ENCODE peak calls at places on chromosomes 11 and 22, in five cellular contexts. One of them, this sample, is unnamed.

GRCh38 chr11:32161293-32161692 is 70.4 kb downstream of the RCN1 start:
- DNase-seq in glutamatergic neuron: no peak
- DNase-seq in WTC11: no peak
- DNase-seq in thoracic aorta: no peak
- DNase-seq in Peyer's patch: no peak
- DNase-seq in this sample: no peak

GRCh38 chr11:119340335-119341221 is at the start of gene C1QTNF5:
- DNase-seq in glutamatergic neuron: no peak
- DNase-seq in Peyer's patch: peak
- DNase-seq in WTC11: peak
- DNase-seq in thoracic aorta: no peak
- DNase-seq in this sample: no peak

GRCh38 chr11:30062103-30062502 is 45.3 kb upstream of the KCNA4 start:
- DNase-seq in glutamatergic neuron: no peak
- DNase-seq in thoracic aorta: no peak
- DNase-seq in WTC11: no peak
- DNase-seq in Peyer's patch: no peak
- DNase-seq in this sample: no peak

GRCh38 chr11:131118247-131118646 is 202.0 kb upstream of the SNX19 start:
- DNase-seq in Peyer's patch: no peak
- DNase-seq in thoracic aorta: no peak
- DNase-seq in WTC11: no peak
- DNase-seq in glutamatergic neuron: no peak
- DNase-seq in this sample: no peak

GRCh38 chr11:26842883-26843282 is 121.0 kb upstream of the SLC5A12 start:
- DNase-seq in Peyer's patch: no peak
- DNase-seq in WTC11: no peak
- DNase-seq in glutamatergic neuron: no peak
- DNase-seq in thoracic aorta: no peak
- DNase-seq in this sample: no peak

GRCh38 chr11:2089536-2090165 is 49.5 kb downstream of the IGF2 start:
- DNase-seq in WTC11: peak
- DNase-seq in thoracic aorta: no peak
- DNase-seq in Peyer's patch: peak
- DNase-seq in glutamatergic neuron: no peak
- DNase-seq in this sample: no peak

GRCh38 chr11:131649861-131650260 is 279.4 kb downstream of the NTM start:
- DNase-seq in glutamatergic neuron: no peak
- DNase-seq in thoracic aorta: no peak
- DNase-seq in WTC11: no peak
- DNase-seq in Peyer's patch: no peak
- DNase-seq in this sample: no peak

GRCh38 chr11:76629133-76629852 is 41.3 kb downstream of the LRRC32 start:
- DNase-seq in glutamatergic neuron: no peak
- DNase-seq in WTC11: no peak
- DNase-seq in Peyer's patch: peak
- DNase-seq in thoracic aorta: no peak
- DNase-seq in this sample: no peak

GRCh38 chr11:94629741-94630140 is 62.6 kb downstream of the PIWIL4 start:
- DNase-seq in WTC11: no peak
- DNase-seq in thoracic aorta: no peak
- DNase-seq in glutamatergic neuron: no peak
- DNase-seq in Peyer's patch: no peak
- DNase-seq in this sample: no peak

GRCh38 chr11:14041565-14041964 is 79.0 kb downstream of the SPON1 start:
- DNase-seq in Peyer's patch: no peak
- DNase-seq in thoracic aorta: no peak
- DNase-seq in glutamatergic neuron: no peak
- DNase-seq in WTC11: no peak
- DNase-seq in this sample: no peak

GRCh38 chr22:29308791-29309262 is 2.4 kb downstream of the GAS2L1 start:
- DNase-seq in Peyer's patch: peak
- DNase-seq in thoracic aorta: no peak
- DNase-seq in WTC11: no peak
- DNase-seq in glutamatergic neuron: no peak
- DNase-seq in this sample: no peak

GRCh38 chr22:27965547-27965946 is 46.5 kb upstream of the PITPNB start:
- DNase-seq in WTC11: no peak
- DNase-seq in thoracic aorta: no peak
- DNase-seq in glutamatergic neuron: no peak
- DNase-seq in Peyer's patch: no peak
- DNase-seq in this sample: no peak

GRCh38 chr11:129911298-129911697 is 15.9 kb upstream of the NFRKB start:
- DNase-seq in Peyer's patch: no peak
- DNase-seq in thoracic aorta: no peak
- DNase-seq in WTC11: no peak
- DNase-seq in glutamatergic neuron: no peak
- DNase-seq in this sample: no peak

GRCh38 chr22:31244044-31244942 is 32.2 kb downstream of the LIMK2 start:
- DNase-seq in Peyer's patch: no peak
- DNase-seq in thoracic aorta: no peak
- DNase-seq in WTC11: peak
- DNase-seq in glutamatergic neuron: no peak
- DNase-seq in this sample: peak

GRCh38 chr11:116892374-116892773 is 55.0 kb upstream of the APOA1 start:
- DNase-seq in glutamatergic neuron: no peak
- DNase-seq in Peyer's patch: no peak
- DNase-seq in thoracic aorta: no peak
- DNase-seq in WTC11: no peak
- DNase-seq in this sample: no peak

GRCh38 chr11:118401880-118402590 is 629 bp downstream of the ATP5MG start:
- DNase-seq in glutamatergic neuron: no peak
- DNase-seq in WTC11: no peak
- DNase-seq in thoracic aorta: no peak
- DNase-seq in Peyer's patch: no peak
- DNase-seq in this sample: no peak

GRCh38 chr11:33804471-33804870 is 30.2 kb upstream of the FBXO3 start:
- DNase-seq in WTC11: no peak
- DNase-seq in Peyer's patch: no peak
- DNase-seq in glutamatergic neuron: no peak
- DNase-seq in thoracic aorta: no peak
- DNase-seq in this sample: no peak

GRCh38 chr11:1840780-1841480 is 2.1 kb downstream of the TNNI2 start:
- DNase-seq in glutamatergic neuron: peak
- DNase-seq in WTC11: no peak
- DNase-seq in thoracic aorta: no peak
- DNase-seq in Peyer's patch: no peak
- DNase-seq in this sample: no peak

GRCh38 chr11:15349413-15349812 is 234.7 kb downstream of the INSC start:
- DNase-seq in glutamatergic neuron: no peak
- DNase-seq in thoracic aorta: no peak
- DNase-seq in WTC11: no peak
- DNase-seq in Peyer's patch: no peak
- DNase-seq in this sample: no peak

GRCh38 chr22:22060200-22061084 is 77.9 kb upstream of the TOP3B start:
- DNase-seq in glutamatergic neuron: peak
- DNase-seq in thoracic aorta: no peak
- DNase-seq in WTC11: peak
- DNase-seq in Peyer's patch: peak
- DNase-seq in this sample: peak

GRCh38 chr11:27281740-27282139 is 81.3 kb downstream of the CCDC34 start:
- DNase-seq in Peyer's patch: no peak
- DNase-seq in WTC11: no peak
- DNase-seq in thoracic aorta: no peak
- DNase-seq in glutamatergic neuron: no peak
- DNase-seq in this sample: no peak

GRCh38 chr11:117316197-117316961 is at the start of gene BACE1:
- DNase-seq in glutamatergic neuron: peak
- DNase-seq in Peyer's patch: peak
- DNase-seq in WTC11: peak
- DNase-seq in thoracic aorta: peak
- DNase-seq in this sample: peak

GRCh38 chr22:37741312-37741795 is 44.5 kb downstream of the TRIOBP start:
- DNase-seq in glutamatergic neuron: peak
- DNase-seq in Peyer's patch: peak
- DNase-seq in thoracic aorta: no peak
- DNase-seq in WTC11: no peak
- DNase-seq in this sample: peak

GRCh38 chr22:44441401-44442185 is 56.4 kb downstream of the RTL6 start:
- DNase-seq in glutamatergic neuron: no peak
- DNase-seq in WTC11: no peak
- DNase-seq in thoracic aorta: no peak
- DNase-seq in Peyer's patch: peak
- DNase-seq in this sample: peak

GRCh38 chr11:77908835-77909234 is 85.6 kb downstream of the INTS4 start:
- DNase-seq in WTC11: no peak
- DNase-seq in glutamatergic neuron: no peak
- DNase-seq in thoracic aorta: no peak
- DNase-seq in Peyer's patch: no peak
- DNase-seq in this sample: no peak

GRCh38 chr11:31809857-31810778 is 1.0 kb downstream of the PAX6 start:
- DNase-seq in WTC11: peak
- DNase-seq in Peyer's patch: no peak
- DNase-seq in glutamatergic neuron: peak
- DNase-seq in thoracic aorta: no peak
- DNase-seq in this sample: peak

GRCh38 chr11:131671320-131671719 is 300.9 kb downstream of the NTM start:
- DNase-seq in WTC11: no peak
- DNase-seq in glutamatergic neuron: no peak
- DNase-seq in Peyer's patch: no peak
- DNase-seq in thoracic aorta: no peak
- DNase-seq in this sample: no peak

GRCh38 chr11:121127809-121128208 is 26.8 kb downstream of the TECTA start:
- DNase-seq in WTC11: no peak
- DNase-seq in glutamatergic neuron: no peak
- DNase-seq in Peyer's patch: no peak
- DNase-seq in thoracic aorta: no peak
- DNase-seq in this sample: no peak

GRCh38 chr22:49648053-49648452 is 179.6 kb downstream of the BRD1 start:
- DNase-seq in thoracic aorta: no peak
- DNase-seq in WTC11: no peak
- DNase-seq in glutamatergic neuron: no peak
- DNase-seq in Peyer's patch: no peak
- DNase-seq in this sample: no peak

GRCh38 chr11:123473941-123474668 is 44.0 kb downstream of the GRAMD1B start:
- DNase-seq in thoracic aorta: no peak
- DNase-seq in WTC11: no peak
- DNase-seq in Peyer's patch: no peak
- DNase-seq in glutamatergic neuron: no peak
- DNase-seq in this sample: no peak

GRCh38 chr22:27212617-27213177 is 555.3 kb downstream of the MIAT start:
- DNase-seq in thoracic aorta: peak
- DNase-seq in Peyer's patch: peak
- DNase-seq in WTC11: no peak
- DNase-seq in glutamatergic neuron: no peak
- DNase-seq in this sample: no peak

GRCh38 chr11:121881806-121882205 is 234.2 kb downstream of the BLID start:
- DNase-seq in glutamatergic neuron: no peak
- DNase-seq in thoracic aorta: no peak
- DNase-seq in Peyer's patch: no peak
- DNase-seq in WTC11: no peak
- DNase-seq in this sample: no peak

GRCh38 chr11:24386551-24387404 is 110.1 kb upstream of the LUZP2 start:
- DNase-seq in WTC11: no peak
- DNase-seq in Peyer's patch: no peak
- DNase-seq in thoracic aorta: no peak
- DNase-seq in glutamatergic neuron: no peak
- DNase-seq in this sample: peak

GRCh38 chr11:95335989-95336388 is 105.0 kb upstream of the SESN3 start:
- DNase-seq in Peyer's patch: no peak
- DNase-seq in WTC11: no peak
- DNase-seq in glutamatergic neuron: peak
- DNase-seq in thoracic aorta: no peak
- DNase-seq in this sample: no peak

GRCh38 chr11:12460441-12460840 is 83.1 kb downstream of the PARVA start:
- DNase-seq in thoracic aorta: no peak
- DNase-seq in Peyer's patch: no peak
- DNase-seq in glutamatergic neuron: no peak
- DNase-seq in WTC11: no peak
- DNase-seq in this sample: no peak

GRCh38 chr11:18617688-18618340 is 16.3 kb downstream of the SPTY2D1 start:
- DNase-seq in Peyer's patch: no peak
- DNase-seq in thoracic aorta: no peak
- DNase-seq in glutamatergic neuron: no peak
- DNase-seq in WTC11: no peak
- DNase-seq in this sample: no peak

GRCh38 chr22:50683086-50683993 is 10.7 kb downstream of the SHANK3 start:
- DNase-seq in Peyer's patch: peak
- DNase-seq in WTC11: no peak
- DNase-seq in glutamatergic neuron: peak
- DNase-seq in thoracic aorta: no peak
- DNase-seq in this sample: no peak

GRCh38 chr11:74694136-74694535 is 37.1 kb downstream of the CHRDL2 start:
- DNase-seq in Peyer's patch: no peak
- DNase-seq in WTC11: no peak
- DNase-seq in glutamatergic neuron: no peak
- DNase-seq in thoracic aorta: no peak
- DNase-seq in this sample: no peak

GRCh38 chr11:80698646-80699045 is 1257.8 kb upstream of the TENM4 start:
- DNase-seq in WTC11: no peak
- DNase-seq in Peyer's patch: no peak
- DNase-seq in thoracic aorta: no peak
- DNase-seq in glutamatergic neuron: no peak
- DNase-seq in this sample: no peak